ENCODE peak calls at places on chromosomes 2 and 18, in seven cellular contexts. P, U, M, O, N, R and I are unnamed samples.

GRCh38 chr2:240581811-240582210 is 4.7 kb upstream of the CAPN10 start:
- DNase-seq in P (no peak), U (no peak), M (no peak), O (no peak), N (no peak), R (no peak), I (no peak)

GRCh38 chr2:42238644-42239288 is 69.6 kb downstream of the EML4 start:
- DNase-seq in P (peak; percentile 54), U (peak; percentile 37), M (peak; percentile 33), O (peak; percentile 38), N (peak; percentile 65), R (peak; percentile 63), I (no peak)

GRCh38 chr18:41887100-41887499 is 67.9 kb upstream of the PIK3C3 start:
- DNase-seq in P (no peak), U (no peak), M (no peak), O (peak; percentile 36), N (no peak), R (no peak), I (no peak)

GRCh38 chr2:236166157-236166780 is 1.9 kb downstream of the GBX2 start:
- DNase-seq in P (no peak), U (no peak), M (peak; percentile 22), O (no peak), N (no peak), R (no peak), I (no peak)

GRCh38 chr2:230714122-230714453 is 1.4 kb downstream of the CAB39 start:
- DNase-seq in P (no peak), U (no peak), M (peak; percentile 80), O (peak; percentile 87), N (peak; percentile 29), R (peak; percentile 60), I (no peak)

GRCh38 chr2:241456546-241456945 is 51.8 kb downstream of the STK25 start:
- DNase-seq in P (no peak), U (no peak), M (no peak), O (no peak), N (no peak), R (no peak), I (no peak)

GRCh38 chr2:74146929-74147728 is 583 bp downstream of the BOLA3 start:
- DNase-seq in P (no peak), U (no peak), M (peak; percentile 31), O (peak; percentile 53), N (no peak), R (peak; percentile 61), I (no peak)

GRCh38 chr2:72694715-72695496 is 130.9 kb downstream of the EXOC6B start:
- DNase-seq in P (peak; percentile 27), U (no peak), M (peak; percentile 62), O (no peak), N (peak; percentile 82), R (no peak), I (no peak)

GRCh38 chr2:120880381-120880780 is 144.7 kb downstream of the GLI2 start:
- DNase-seq in P (no peak), U (no peak), M (no peak), O (no peak), N (no peak), R (no peak), I (no peak)

GRCh38 chr2:6750389-6751158 is 115.1 kb downstream of the CMPK2 start:
- DNase-seq in P (no peak), U (no peak), M (no peak), O (no peak), N (no peak), R (no peak), I (no peak)

GRCh38 chr2:27308359-27308875 is at the start of gene UCN:
- DNase-seq in P (peak; percentile 47), U (no peak), M (peak; percentile 55), O (peak; percentile 47), N (peak; percentile 91), R (no peak), I (no peak)

GRCh38 chr2:38129410-38129809 is 53.5 kb upstream of the CYP1B1 start:
- DNase-seq in P (no peak), U (no peak), M (no peak), O (no peak), N (no peak), R (no peak), I (no peak)

GRCh38 chr2:7180641-7181370 is 263.6 kb downstream of the RNF144A start:
- DNase-seq in P (no peak), U (peak; percentile 18), M (peak; percentile 23), O (peak; percentile 21), N (no peak), R (no peak), I (peak; percentile 15)

GRCh38 chr2:231191896-231192872 is 6.2 kb upstream of the ARMC9 start:
- DNase-seq in P (no peak), U (peak; percentile 49), M (peak; percentile 91), O (peak; percentile 91), N (peak; percentile 71), R (peak; percentile 45), I (no peak)

GRCh38 chr2:221444106-221444505 is 128.0 kb downstream of the EPHA4 start:
- DNase-seq in P (no peak), U (no peak), M (peak; percentile 71), O (peak; percentile 49), N (no peak), R (no peak), I (no peak)

GRCh38 chr2:132276571-132276981 is 114.8 kb upstream of the ANKRD30BL start:
- DNase-seq in P (no peak), U (no peak), M (no peak), O (no peak), N (no peak), R (no peak), I (no peak)

DNA sequence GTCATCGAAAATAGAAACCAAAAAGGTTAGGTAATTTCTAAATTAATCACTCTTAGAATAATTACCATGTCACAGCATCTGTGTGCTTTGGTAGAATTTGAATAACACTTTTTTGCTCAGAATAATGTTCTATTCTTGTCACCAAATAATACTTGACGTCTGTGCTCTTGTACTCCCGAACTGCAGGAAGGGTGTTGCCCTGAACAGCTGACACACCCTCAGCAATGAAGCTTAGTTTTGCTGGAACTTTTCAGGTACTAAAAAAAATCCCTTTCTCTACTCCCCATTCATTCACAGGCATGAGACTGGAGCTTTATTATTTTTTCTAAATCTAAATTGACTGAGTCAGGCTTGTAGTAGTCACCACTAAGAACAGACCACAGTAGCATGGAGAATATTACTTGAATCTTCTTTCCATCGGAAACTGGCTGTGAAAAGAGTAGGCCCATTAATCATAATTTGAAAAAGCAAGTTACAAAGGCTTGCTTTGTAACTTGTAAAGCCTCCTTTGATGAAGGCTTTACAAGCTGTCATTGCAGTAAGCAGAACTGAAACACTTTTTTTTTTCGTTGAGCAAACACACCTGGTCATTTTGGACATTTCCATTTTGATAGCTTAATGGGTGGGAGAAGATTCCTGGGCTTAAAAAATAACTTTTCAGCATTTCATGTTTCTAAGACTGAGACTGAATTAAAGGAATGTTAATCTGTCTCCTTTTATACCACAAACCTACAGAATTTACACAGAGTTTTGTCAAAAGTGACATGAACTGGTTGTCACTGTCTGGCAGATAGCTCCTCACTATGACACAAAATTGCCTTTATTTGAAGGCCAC is 70.3 kb upstream of the PELI1 start:
- DNase-seq in P (no peak), U (no peak), M (peak; percentile 28), O (peak; percentile 55), N (no peak), R (peak; percentile 85), I (no peak)
- H3K4me3 ChIP-seq in P (no peak overlapping the region), U (no peak overlapping the region), M (no peak overlapping the region), O (no peak overlapping the region), N (no peak overlapping the region), R (peak overlapping the region; percentile 50), I (no peak overlapping the region)

DNA sequence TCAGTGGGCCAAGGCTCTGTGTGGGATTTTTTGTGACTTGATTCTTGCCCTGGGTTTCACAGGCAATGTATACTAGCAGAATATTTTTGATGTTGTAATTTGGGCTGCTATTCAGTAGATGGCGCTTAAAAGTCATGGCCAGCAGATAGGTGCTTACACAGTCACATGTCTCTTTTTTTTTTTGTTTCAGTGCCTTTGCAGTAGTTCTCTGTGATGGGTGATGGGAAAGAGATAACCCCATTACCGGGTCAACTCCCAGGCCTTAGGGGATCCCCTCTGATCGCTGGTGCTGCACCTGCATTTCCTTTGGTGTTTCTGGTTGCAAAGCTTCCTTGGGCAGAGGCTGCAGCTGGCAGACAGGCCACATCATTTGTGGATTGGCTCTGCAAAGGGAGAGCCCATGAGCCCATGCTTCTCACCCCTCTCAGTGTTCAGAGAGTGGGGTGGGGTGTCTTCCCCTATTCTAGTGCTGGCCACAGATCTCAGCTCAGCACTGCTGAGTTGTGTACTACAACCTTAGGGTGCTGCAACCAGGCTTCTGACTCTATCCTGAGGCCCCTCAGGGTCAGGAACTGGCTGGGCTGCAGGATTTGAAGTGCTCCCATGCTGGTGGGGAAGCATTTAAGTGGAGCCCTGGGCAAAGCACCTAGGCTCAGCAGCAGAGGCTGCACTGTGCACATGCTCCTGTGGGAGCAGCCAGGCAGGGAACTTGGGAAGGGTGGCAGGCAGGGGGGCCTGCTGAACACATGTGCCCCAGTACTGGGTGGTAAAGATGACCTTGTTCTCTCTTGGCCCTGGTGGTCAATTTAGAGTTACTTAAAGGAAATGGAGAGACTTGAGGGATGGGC is 219.8 kb upstream of the SPHKAP start:
- DNase-seq in P (no peak), U (no peak), M (no peak), O (peak; percentile 30), N (no peak), R (peak; percentile 58), I (no peak)
- TF ChIP-seq CTCF in P (no peak), U (no peak), M (no peak), O (peak; percentile 19), N (no peak), R (peak; percentile 41), I (no peak)

DNA sequence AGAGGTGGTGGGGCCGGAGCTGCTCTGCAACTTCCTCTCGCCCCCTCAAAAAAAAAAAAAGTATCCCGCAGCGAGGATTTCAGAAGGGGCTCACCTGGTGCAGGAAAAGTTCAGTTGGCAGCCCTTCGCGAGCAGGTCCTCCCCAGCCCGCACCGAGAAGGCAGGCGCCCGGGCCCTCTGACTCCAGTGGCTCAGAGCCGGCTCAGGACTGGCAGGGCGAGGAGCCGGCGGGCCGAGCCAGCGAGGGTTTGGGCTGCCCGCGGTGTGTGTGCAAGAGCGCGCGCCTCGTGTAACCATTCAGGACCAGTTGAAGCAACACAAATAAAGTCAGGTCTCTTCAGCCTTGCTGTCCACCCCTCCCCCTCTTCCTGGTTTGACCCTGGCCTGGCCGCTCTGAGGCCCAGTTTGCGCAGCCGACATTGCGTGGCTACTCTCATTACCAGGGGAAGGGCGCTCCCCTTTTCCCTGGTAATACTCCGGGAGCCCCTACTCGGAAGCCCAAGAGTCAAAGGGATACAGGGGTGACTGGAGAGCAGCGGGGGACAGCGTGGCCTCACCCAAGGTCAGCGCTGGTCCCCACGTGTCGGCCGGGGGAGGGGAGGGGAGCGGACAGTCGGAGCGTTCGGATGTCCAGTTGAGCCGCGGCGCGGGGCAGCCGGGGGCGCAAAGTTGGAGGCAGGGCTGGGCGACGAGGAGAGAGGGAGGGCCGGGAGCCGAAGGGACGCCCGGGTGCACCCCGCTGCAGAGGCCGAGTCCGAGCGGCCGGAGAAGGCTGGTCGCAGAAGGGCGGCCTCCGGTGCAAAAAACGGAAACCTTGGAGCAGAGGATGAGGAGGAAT is 12.3 kb downstream of the EN1 start:
- DNase-seq in P (no peak), U (no peak), M (no peak), O (no peak), N (peak; percentile 51), R (no peak), I (no peak)
- H3K4me3 ChIP-seq in P (peak overlapping the region; percentile 67), U (peak overlapping the region; percentile 55), M (peak overlapping the region; percentile 35), O (peak overlapping the region; percentile 38), N (peak overlapping the region; percentile 56), R (no peak overlapping the region), I (peak overlapping the region; percentile 42)

DNA sequence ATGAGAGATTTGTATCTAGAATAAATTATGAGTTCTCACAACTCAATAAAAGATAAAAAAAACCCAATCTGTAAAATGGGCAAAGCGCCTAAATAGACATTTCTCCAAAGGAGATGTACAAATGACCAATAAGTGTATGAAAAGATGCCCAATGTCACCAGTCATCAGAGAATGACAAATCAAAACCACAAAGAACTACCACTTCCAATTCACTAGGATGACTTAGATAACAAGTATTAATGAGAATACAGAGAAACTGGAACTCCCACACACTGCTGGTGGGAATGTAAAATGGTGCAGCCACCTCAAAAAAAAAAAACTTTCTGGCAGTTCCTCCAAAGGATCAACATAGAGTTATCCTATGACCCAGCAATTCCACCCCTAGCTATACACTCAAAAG is 17.4 kb upstream of the COL6A3 start:
- DNase-seq in P (no peak), U (no peak), M (peak; percentile 52), O (peak; percentile 95), N (no peak), R (no peak), I (no peak)
- TF ChIP-seq CTCF in P (no peak), U (no peak), M (no peak), O (no peak), N (no peak), R (no peak), I (no peak)